ENCODE peak calls at places on chromosomes 12 and 14, in seven cellular contexts. A, I, Z, F, N, H and U are unnamed samples.

GRCh38 chr12:114799574-114800487 is 115.9 kb upstream of the TBX3 start:
- DNase-seq in A (peak; percentile 80), I (peak; percentile 58), Z (no peak), F (peak; percentile 32), N (no peak), H (no peak), U (peak; percentile 71)

GRCh38 chr12:123849517-123849916 is 87.4 kb downstream of the DNAH10 start:
- DNase-seq in A (no peak), I (no peak), Z (no peak), F (no peak), N (no peak), H (no peak), U (no peak)

GRCh38 chr12:42129595-42130204 is 15.0 kb downstream of the GXYLT1 start:
- DNase-seq in A (peak; percentile 68), I (peak; percentile 61), Z (peak; percentile 79), F (peak; percentile 83), N (peak; percentile 39), H (peak; percentile 29), U (peak; percentile 66)

GRCh38 chr14:64438181-64438839 is 27.0 kb upstream of the AKAP5 start:
- DNase-seq in A (peak; percentile 49), I (peak; percentile 65), Z (no peak), F (peak; percentile 88), N (no peak), H (no peak), U (no peak)

GRCh38 chr12:49632986-49633702 is 9.8 kb downstream of the PRPF40B start:
- DNase-seq in A (no peak), I (no peak), Z (no peak), F (no peak), N (no peak), H (no peak), U (no peak)

GRCh38 chr12:25301798-25302197 is 51.1 kb upstream of the KRAS start:
- DNase-seq in A (no peak), I (no peak), Z (no peak), F (no peak), N (no peak), H (no peak), U (no peak)

GRCh38 chr12:116719661-116720060 is 18.2 kb downstream of the SPRING1 start:
- DNase-seq in A (peak; percentile 52), I (no peak), Z (no peak), F (no peak), N (no peak), H (no peak), U (no peak)

GRCh38 chr14:55711171-55711811 is 131.3 kb downstream of the KTN1 start:
- DNase-seq in A (no peak), I (no peak), Z (no peak), F (peak; percentile 62), N (no peak), H (no peak), U (no peak)

GRCh38 chr14:89125216-89125615 is 291.8 kb downstream of the FOXN3 start:
- DNase-seq in A (no peak), I (no peak), Z (no peak), F (peak; percentile 28), N (no peak), H (no peak), U (no peak)

GRCh38 chr14:98890556-98891340 is 381.2 kb downstream of the BCL11B start:
- DNase-seq in A (peak; percentile 70), I (no peak), Z (no peak), F (no peak), N (no peak), H (no peak), U (peak; percentile 73)

GRCh38 chr14:93654599-93654998 is 133.7 kb downstream of the PRIMA1 start:
- DNase-seq in A (no peak), I (no peak), Z (peak; percentile 23), F (no peak), N (no peak), H (no peak), U (no peak)

GRCh38 chr14:93643127-93643526 is 145.2 kb downstream of the PRIMA1 start:
- DNase-seq in A (no peak), I (no peak), Z (no peak), F (no peak), N (no peak), H (no peak), U (no peak)

GRCh38 chr14:93643676-93644075 is 144.6 kb downstream of the PRIMA1 start:
- DNase-seq in A (no peak), I (no peak), Z (no peak), F (no peak), N (no peak), H (no peak), U (no peak)

GRCh38 chr14:93648440-93649168 is 139.7 kb downstream of the PRIMA1 start:
- DNase-seq in A (peak; percentile 55), I (peak; percentile 34), Z (peak; percentile 77), F (peak; percentile 10), N (no peak), H (peak; percentile 10), U (peak; percentile 61)
- TF ChIP-seq EZH2phosphoT487 in A (no peak), I (no peak), Z (no peak), F (no peak), N (no peak), H (no peak), U (no peak)

DNA sequence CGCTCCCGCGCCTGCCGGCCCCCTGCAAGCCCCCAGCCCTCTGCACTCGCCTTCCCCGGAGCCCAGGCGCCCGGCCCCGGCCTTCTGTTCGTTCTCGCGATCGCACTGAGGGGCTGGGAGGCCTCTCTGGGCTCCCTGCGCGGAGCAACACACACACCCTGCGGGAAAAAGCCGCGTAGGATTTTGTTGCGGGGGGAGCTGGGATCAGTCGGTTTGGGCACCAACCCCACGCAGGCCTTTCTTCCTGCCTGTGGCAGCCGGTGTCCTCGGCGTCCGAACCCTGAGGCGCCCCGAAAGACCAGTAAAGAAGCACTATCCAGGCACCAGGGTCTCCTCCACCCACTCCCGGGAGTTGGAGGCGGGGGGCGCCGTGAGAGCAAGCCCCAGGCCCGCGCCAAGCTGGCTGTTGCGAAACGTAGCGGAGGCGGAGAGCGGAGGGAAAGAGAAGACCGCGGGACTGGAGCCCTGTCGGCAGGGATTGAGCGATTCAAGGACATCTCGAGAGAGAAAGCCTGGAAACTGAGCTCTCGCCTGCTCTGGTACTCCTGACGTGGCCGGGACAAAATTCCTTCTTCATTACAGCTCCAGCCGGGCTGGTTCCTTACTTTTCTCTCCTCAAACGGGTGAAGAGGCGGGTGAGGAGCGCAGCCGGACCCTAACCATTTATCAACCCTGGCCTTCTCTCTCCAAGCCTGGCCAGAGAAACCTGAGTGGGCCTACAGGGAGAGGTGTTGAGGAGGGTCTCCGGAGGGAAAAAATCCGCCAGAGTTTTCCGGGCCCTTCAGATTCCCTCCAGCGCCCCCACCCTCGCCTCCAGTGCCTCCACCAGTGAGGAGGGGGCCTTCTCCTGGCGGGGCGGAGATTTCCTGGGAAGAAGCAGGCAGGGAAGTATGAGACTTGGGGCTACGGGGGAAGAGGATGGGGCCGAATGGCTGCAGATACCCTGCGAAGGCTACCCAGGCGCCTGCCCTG is 1.7 kb upstream of the HOXC5 start:
- DNase-seq in A (peak; percentile 74), I (no peak), Z (peak; percentile 79), F (peak; percentile 95), N (no peak), H (no peak), U (peak; percentile 70)
- H2AFZ ChIP-seq in A (peak overlapping the region; percentile 38), I (no peak overlapping the region), Z (no peak overlapping the region), F (peak overlapping the region; percentile 81), N (no peak overlapping the region), H (no peak overlapping the region), U (no peak overlapping the region)

GRCh38 chr14:50056457-50056856 is 59.9 kb downstream of the VCPKMT start:
- DNase-seq in A (no peak), I (no peak), Z (no peak), F (no peak), N (no peak), H (no peak), U (no peak)

GRCh38 chr14:50059773-50060629 is 56.4 kb downstream of the VCPKMT start:
- DNase-seq in A (no peak), I (no peak), Z (no peak), F (no peak), N (no peak), H (no peak), U (no peak)

GRCh38 chr14:50055461-50056228 is 60.7 kb downstream of the VCPKMT start:
- DNase-seq in A (no peak), I (no peak), Z (peak; percentile 39), F (peak; percentile 35), N (no peak), H (peak; percentile 71), U (peak; percentile 10)

GRCh38 chr14:50058112-50058511 is 58.3 kb downstream of the VCPKMT start:
- DNase-seq in A (no peak), I (no peak), Z (no peak), F (no peak), N (no peak), H (no peak), U (no peak)

GRCh38 chr14:50057331-50057730 is 59.0 kb downstream of the VCPKMT start:
- DNase-seq in A (no peak), I (no peak), Z (no peak), F (no peak), N (no peak), H (no peak), U (no peak)
- TF ChIP-seq EZH2phosphoT487 in A (no peak), I (no peak), Z (no peak), F (no peak), N (no peak), H (no peak), U (no peak)

DNA sequence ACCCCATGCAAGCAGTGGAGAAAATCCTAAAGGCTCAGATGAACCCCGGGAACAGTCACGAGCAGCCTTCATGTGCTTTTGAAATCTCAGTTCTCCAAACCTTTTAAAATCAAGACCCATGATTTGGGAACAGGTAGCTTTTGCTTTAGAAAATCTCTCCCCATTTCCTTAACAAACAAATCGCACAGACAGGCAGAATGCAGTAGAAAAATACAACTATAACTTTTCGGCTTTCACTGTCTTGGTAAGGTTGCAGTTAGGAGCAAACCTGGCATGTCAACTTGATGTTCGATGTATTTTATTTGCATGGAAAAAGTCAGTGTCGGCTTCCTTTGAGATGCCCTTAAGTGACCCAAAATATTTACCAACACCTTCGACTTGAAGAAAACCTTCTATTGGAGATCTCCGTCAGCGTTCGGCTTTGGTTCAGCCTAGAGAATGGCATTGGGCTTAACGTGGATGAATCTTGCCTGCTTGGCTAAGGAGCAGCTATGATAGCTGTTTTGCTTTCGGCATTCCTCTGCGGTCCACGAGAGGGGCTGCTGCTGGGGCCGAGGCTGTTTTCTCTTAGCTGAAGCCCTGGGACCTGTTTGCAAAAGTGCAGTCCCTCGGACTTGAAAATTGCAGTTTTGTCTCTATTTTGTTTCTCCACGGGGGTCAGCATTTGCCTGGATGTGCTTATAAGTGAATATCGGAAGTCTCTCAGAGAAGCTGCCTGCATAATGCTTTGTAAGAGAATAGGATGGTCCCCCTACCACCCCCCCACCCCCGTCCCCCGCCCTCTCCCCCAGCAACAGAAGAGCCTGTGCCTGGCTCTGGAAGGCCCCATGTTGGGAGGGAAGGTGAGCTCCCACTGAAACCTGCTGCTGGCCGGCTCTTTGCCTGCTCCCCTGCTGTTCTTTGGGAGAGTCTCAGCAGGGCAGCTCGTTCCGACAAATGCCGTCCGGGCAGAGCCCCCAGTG is 122.8 kb downstream of the AACS start:
- DNase-seq in A (no peak), I (no peak), Z (peak; percentile 78), F (no peak), N (no peak), H (no peak), U (peak; percentile 65)
- H2AFZ ChIP-seq in A (no peak overlapping the region), I (no peak overlapping the region), Z (no peak overlapping the region), F (no peak overlapping the region), N (no peak overlapping the region), H (no peak overlapping the region), U (no peak overlapping the region)